ENCODE peak calls at places on chromosomes 6 and 20, in ten cellular contexts. K, A, I, O, P, G, R, F, U and C are unnamed samples.
A peak's percentile ranks its signal among the peaks of the same experiment; 100 is the strongest.

GRCh38 chr6:43993881-43994523 is 133.2 kb downstream of the MRPL14 start:
- DNase-seq in R (no peak), G (peak; percentile 40), I (no peak), A (no peak), P (no peak), U (no peak), F (no peak), K (no peak), O (no peak), C (no peak)

GRCh38 chr6:6661684-6662083 is 73.2 kb downstream of the LY86 start:
- DNase-seq in U (no peak), G (no peak), O (no peak), A (no peak), I (peak; percentile 8), F (no peak), P (peak; percentile 78), K (no peak), R (no peak), C (peak; percentile 91)

GRCh38 chr20:23161244-23161875 is 75.2 kb upstream of the CD93 start:
- DNase-seq in P (no peak), F (no peak), R (no peak), I (peak; percentile 52), A (no peak), O (no peak), G (peak; percentile 71), K (peak; percentile 53), U (no peak), C (peak; percentile 85)

GRCh38 chr6:151417477-151417876 is 26.1 kb upstream of the ZBTB2 start:
- DNase-seq in G (no peak), R (no peak), K (no peak), U (no peak), P (no peak), I (no peak), A (no peak), F (no peak), O (no peak), C (no peak)

GRCh38 chr6:16510245-16510644 is 251.0 kb downstream of the ATXN1 start:
- DNase-seq in G (no peak), F (no peak), R (no peak), O (no peak), A (no peak), U (no peak), P (no peak), I (no peak), K (no peak), C (no peak)

GRCh38 chr6:47822856-47823554 is 41.2 kb downstream of the OPN5 start:
- DNase-seq in G (no peak), I (no peak), F (no peak), P (no peak), R (no peak), O (no peak), A (no peak), K (peak; percentile 2), U (no peak), C (no peak)

GRCh38 chr6:35391240-35391968 is 49.0 kb downstream of the PPARD start:
- DNase-seq in A (no peak), K (peak; percentile 98), F (no peak), O (no peak), P (no peak), I (peak; percentile 97), R (no peak), U (no peak), G (no peak), C (peak; percentile 79)

GRCh38 chr6:971981-972640 is 279.2 kb upstream of the EXOC2 start:
- DNase-seq in A (no peak), O (no peak), U (no peak), F (no peak), I (no peak), R (no peak), K (no peak), G (no peak), P (no peak), C (no peak)

GRCh38 chr6:90000864-90001731 is 106.8 kb downstream of the GJA10 start:
- DNase-seq in U (no peak), P (no peak), G (no peak), A (no peak), I (peak; percentile 31), R (no peak), K (peak; percentile 53), O (no peak), F (no peak), C (peak; percentile 70)

GRCh38 chr6:161029195-161029809 is 37.7 kb downstream of the MAP3K4 start:
- DNase-seq in P (no peak), U (no peak), K (peak; percentile 97), G (no peak), R (no peak), A (no peak), I (peak; percentile 91), O (no peak), F (no peak), C (peak; percentile 32)

GRCh38 chr6:52725133-52725529 is 38.1 kb downstream of the GSTA2 start:
- DNase-seq in P (no peak), G (peak; percentile 68), R (no peak), O (no peak), F (no peak), U (no peak), I (no peak), A (no peak), K (no peak), C (peak; percentile 43)

GRCh38 chr6:49841424-49841823 is 24.9 kb downstream of the CRISP1 start:
- DNase-seq in F (no peak), R (no peak), A (no peak), G (no peak), I (no peak), U (no peak), K (no peak), O (no peak), P (no peak), C (no peak)

GRCh38 chr6:99282479-99283062 is 66.9 kb downstream of the FAXC start:
- DNase-seq in K (peak; percentile 16), I (peak; percentile 30), A (no peak), U (no peak), F (peak; percentile 18), G (no peak), P (no peak), O (no peak), R (no peak), C (peak; percentile 28)

DNA sequence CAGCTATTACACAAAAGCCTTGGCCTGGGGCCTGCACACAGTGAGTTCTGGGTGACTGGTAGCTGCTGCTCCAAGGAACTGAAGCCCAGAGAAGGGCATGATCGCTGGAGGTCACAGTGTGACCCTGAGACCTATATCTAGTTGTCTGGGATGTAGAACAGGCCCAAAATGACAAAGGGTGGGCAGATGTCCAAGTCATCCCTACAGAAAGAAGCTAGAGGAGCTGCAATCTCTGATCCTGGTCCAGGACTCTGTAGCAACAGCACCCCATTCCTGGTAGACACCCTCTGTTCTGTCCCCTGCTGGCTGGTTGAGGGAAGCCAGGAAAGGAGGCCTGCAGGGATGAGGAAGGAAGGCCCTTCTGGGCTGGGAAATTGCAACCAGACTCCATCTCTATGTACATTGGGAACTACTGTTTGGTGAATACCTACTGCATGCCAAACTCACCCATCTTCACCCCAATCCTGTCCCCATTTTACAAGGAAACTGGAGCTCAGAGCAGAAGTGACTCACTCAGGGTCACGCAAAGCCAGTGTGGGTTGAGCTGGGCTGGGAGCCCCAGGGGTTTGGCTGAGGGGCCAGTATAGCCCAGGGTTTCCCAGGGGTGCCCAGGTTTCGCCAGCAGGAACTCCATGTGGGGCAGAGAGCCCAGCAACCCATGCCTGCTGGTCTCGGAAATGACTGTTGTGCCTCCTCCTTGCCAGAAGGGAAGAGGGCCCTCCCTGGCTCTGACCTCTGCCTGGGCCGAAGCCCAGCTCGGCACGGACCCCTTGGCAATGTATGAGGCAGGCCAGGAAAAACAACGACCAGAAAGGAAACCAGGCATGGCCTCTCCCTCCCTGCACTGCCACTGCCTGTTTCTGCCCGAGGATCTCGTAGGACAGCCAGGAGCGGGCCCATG is 44.9 kb upstream of the TLDC2 start:
- DNase-seq in K (peak; percentile 23), F (no peak), R (no peak), U (peak; percentile 82), I (peak; percentile 23), P (no peak), A (no peak), O (no peak), G (peak; percentile 97), C (peak; percentile 47)
- TF ChIP-seq CTCF in K (peak; percentile 73), F (peak; percentile 33), R (peak; percentile 35), U (peak; percentile 46), I (peak; percentile 33), P (no peak), A (peak; percentile 27), O (no peak), G (peak; percentile 33), C (no peak)

GRCh38 chr20:6381887-6382286 is 259.1 kb upstream of the FERMT1 start:
- DNase-seq in O (peak; percentile 8), F (no peak), R (no peak), K (peak; percentile 5), G (no peak), A (no peak), I (peak; percentile 44), U (no peak), P (no peak), C (peak; percentile 40)
- TF ChIP-seq CTCF in O (peak; percentile 79), F (no peak), R (no peak), K (no peak), G (no peak), A (no peak), I (peak; percentile 56), U (no peak), P (no peak), C (peak; percentile 55)

DNA sequence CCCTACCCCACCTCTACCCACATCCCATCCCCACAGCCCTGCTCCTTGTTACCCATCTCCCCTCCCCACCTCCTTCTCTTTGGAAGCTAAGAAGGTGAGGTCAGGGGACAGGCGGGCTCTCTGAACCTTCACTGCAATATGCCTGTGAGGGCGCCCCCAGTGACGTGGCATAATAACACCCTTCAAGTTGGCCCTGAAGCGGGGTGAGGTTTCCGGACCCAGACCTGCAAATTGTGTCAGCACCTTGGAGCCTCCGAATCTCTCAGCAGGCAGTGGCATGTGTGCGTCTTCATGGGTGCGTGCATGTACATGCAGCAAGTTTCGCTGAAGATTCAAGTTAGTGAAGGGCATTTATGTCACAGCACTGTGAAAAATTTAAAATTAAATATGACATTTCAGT is 114.6 kb downstream of the SOBP start:
- DNase-seq in K (no peak), A (no peak), U (no peak), F (no peak), I (no peak), P (no peak), R (no peak), O (no peak), G (no peak), C (no peak)
- TF ChIP-seq CTCF in K (no peak), A (no peak), U (no peak), F (peak; percentile 23), I (no peak), P (no peak), R (no peak), O (no peak), G (no peak), C (no peak)

GRCh38 chr20:43409041-43409913 is 48.4 kb upstream of the SRSF6 start:
- DNase-seq in G (no peak), U (no peak), I (peak; percentile 52), F (peak; percentile 40), K (peak; percentile 17), A (no peak), P (no peak), O (no peak), R (no peak), C (peak; percentile 53)

GRCh38 chr20:43404880-43405279 is 52.8 kb upstream of the SRSF6 start:
- DNase-seq in G (no peak), A (no peak), R (no peak), U (no peak), P (no peak), F (peak; percentile 2), K (no peak), I (no peak), O (no peak), C (peak; percentile 56)
- TF ChIP-seq CTCF in G (no peak), A (no peak), R (no peak), U (no peak), P (no peak), F (peak; percentile 72), K (peak; percentile 20), I (peak; percentile 12), O (peak; percentile 15), C (peak; percentile 19)

GRCh38 chr20:31602779-31603441 is 2.2 kb upstream of the ID1 start:
- DNase-seq in R (no peak), G (no peak), U (no peak), I (peak; percentile 89), O (no peak), A (no peak), K (peak; percentile 93), P (no peak), F (peak; percentile 20), C (peak; percentile 90)
- TF ChIP-seq CTCF in R (no peak), G (no peak), U (no peak), I (no peak), O (no peak), A (no peak), K (no peak), P (no peak), F (no peak), C (no peak)